ENCODE peak calls at places on chromosomes 12 and 14, in seven cellular contexts. F is HCT116, O is GM12878, P is K562, N is SK-N-SH, U is H1, B is HepG2. Q is an unnamed sample.

GRCh38 chr12:120089105-120089504 is 27.4 kb downstream of the RAB35 start:
- DNase-seq in N (no peak), U (no peak), B (no peak), P (no peak), O (no peak), F (no peak), Q (no peak)

GRCh38 chr14:102629700-102630365 is 37.4 kb downstream of the RCOR1 start:
- DNase-seq in F (no peak), B (no peak), U (no peak), N (no peak), P (no peak), O (no peak), Q (no peak)

GRCh38 chr14:50321009-50321660 is 9.0 kb downstream of the DMAC2L start:
- DNase-seq in P (peak; percentile 43), O (peak; percentile 82), U (no peak), B (peak; percentile 68), N (peak; percentile 72), F (peak; percentile 83), Q (peak; percentile 58)

GRCh38 chr14:72741836-72742681 is 151.8 kb downstream of the DPF3 start:
- DNase-seq in U (no peak), F (no peak), O (no peak), N (peak; percentile 86), P (peak; percentile 56), B (no peak), Q (no peak)

GRCh38 chr14:22630486-22630885 is 13.7 kb downstream of the OR6J1 start:
- DNase-seq in P (no peak), F (no peak), U (no peak), N (no peak), O (no peak), B (no peak), Q (no peak)

GRCh38 chr12:22321620-22322019 is 12.9 kb downstream of the ST8SIA1 start:
- DNase-seq in P (no peak), U (no peak), N (no peak), F (no peak), O (no peak), B (no peak), Q (no peak)

GRCh38 chr12:47776471-47777143 is 3.6 kb downstream of the SLC48A1 start:
- DNase-seq in B (no peak), U (no peak), O (no peak), P (no peak), N (no peak), F (no peak), Q (no peak)

GRCh38 chr12:108519558-108519957 is 4.5 kb downstream of the FICD start:
- DNase-seq in O (no peak), B (no peak), N (peak; percentile 55), U (no peak), F (no peak), P (peak; percentile 59), Q (peak; percentile 19)

GRCh38 chr14:80212025-80212402 is 710 bp upstream of the DIO2 start:
- DNase-seq in P (no peak), N (no peak), O (no peak), B (no peak), U (no peak), F (no peak), Q (peak; percentile 18)

GRCh38 chr14:103074699-103075341 is 9.2 kb upstream of the LBHD2 start:
- DNase-seq in N (peak; percentile 41), B (peak; percentile 70), O (no peak), F (no peak), U (no peak), P (peak; percentile 83), Q (no peak)

GRCh38 chr12:131108171-131108955 is 154.7 kb downstream of the ADGRD1 start:
- DNase-seq in F (no peak), B (no peak), U (no peak), N (no peak), O (no peak), P (peak; percentile 17), Q (no peak)

GRCh38 chr12:15435597-15435996 is 113.3 kb downstream of the PTPRO start:
- DNase-seq in B (no peak), P (no peak), N (no peak), F (no peak), O (no peak), U (no peak), Q (peak; percentile 41)

GRCh38 chr14:31024577-31025334 is 693 bp upstream of the AP4S1 start:
- DNase-seq in N (no peak), U (no peak), O (no peak), B (no peak), F (no peak), P (no peak), Q (no peak)

GRCh38 chr12:46148706-46149463 is 120.0 kb downstream of the SLC38A1 start:
- DNase-seq in P (no peak), B (no peak), O (no peak), F (no peak), N (no peak), U (no peak), Q (no peak)

GRCh38 chr12:50400104-50400637 is 514 bp upstream of the LARP4 start:
- DNase-seq in N (peak; percentile 49), P (no peak), B (no peak), U (no peak), O (no peak), F (no peak), Q (no peak)

GRCh38 chr12:67546718-67547117 is 101.8 kb upstream of the DYRK2 start:
- DNase-seq in N (no peak), O (no peak), U (no peak), P (no peak), B (no peak), F (no peak), Q (no peak)

GRCh38 chr12:89525824-89526770 is at the start of gene POC1B:
- DNase-seq in P (peak; percentile 80), O (peak; percentile 56), U (peak; percentile 58), N (peak; percentile 89), B (peak; percentile 82), F (peak; percentile 74), Q (peak; percentile 90)

GRCh38 chr12:52945389-52946232 is 3.3 kb upstream of the KRT18 start:
- DNase-seq in F (no peak), N (no peak), B (peak; percentile 92), O (no peak), U (peak; percentile 53), P (peak; percentile 16), Q (no peak)

GRCh38 chr14:91419044-91419397 is 1.4 kb upstream of the CCDC88C start:
- DNase-seq in U (no peak), F (no peak), O (no peak), B (no peak), P (no peak), N (no peak), Q (no peak)

GRCh38 chr12:52798003-52798670 is 2.2 kb upstream of the KRT3 start:
- DNase-seq in B (no peak), P (peak; percentile 58), O (no peak), F (no peak), N (no peak), U (no peak), Q (no peak)

GRCh38 chr12:3273409-3273853 is 196.3 kb downstream of the TSPAN9 start:
- DNase-seq in U (no peak), F (peak; percentile 7), B (no peak), P (no peak), N (no peak), O (no peak), Q (no peak)

GRCh38 chr12:92034858-92035401 is 110.7 kb downstream of the BTG1 start:
- DNase-seq in F (peak; percentile 6), N (peak; percentile 40), P (no peak), O (peak; percentile 99), U (no peak), B (peak; percentile 44), Q (peak; percentile 54)

GRCh38 chr14:99320105-99320572 is 48.1 kb upstream of the BCL11B start:
- DNase-seq in U (no peak), N (peak; percentile 84), O (peak; percentile 39), P (peak; percentile 84), B (peak; percentile 29), F (peak; percentile 21), Q (peak; percentile 83)

DNA sequence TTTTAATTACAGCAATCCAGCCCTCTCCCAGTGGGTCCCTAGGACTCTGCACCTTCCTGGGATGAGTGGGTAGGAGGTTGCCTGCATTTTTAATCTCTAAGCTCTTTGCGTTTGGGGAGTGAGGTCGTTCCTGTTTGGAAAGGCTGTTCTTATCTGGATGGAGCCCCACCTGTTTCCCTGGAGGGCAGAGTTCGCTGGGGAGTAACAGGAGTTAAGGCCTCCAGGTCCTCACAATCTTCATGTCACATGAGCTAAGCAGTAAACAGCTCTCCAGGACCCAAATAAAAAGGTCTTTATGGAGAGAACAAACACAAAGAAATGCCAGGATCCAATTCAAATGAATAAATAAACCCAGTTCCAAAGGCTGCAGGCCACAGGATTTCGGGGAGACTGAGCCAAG is 56.0 kb upstream of the RFLNA start:
- DNase-seq in P (no peak), O (no peak), U (no peak), N (no peak), B (peak; percentile 18), F (no peak), Q (no peak)
- TF ChIP-seq JUND in P (no peak), O (no peak), U (no peak), N (no peak), B (no peak), F (no peak), Q (no peak)

DNA sequence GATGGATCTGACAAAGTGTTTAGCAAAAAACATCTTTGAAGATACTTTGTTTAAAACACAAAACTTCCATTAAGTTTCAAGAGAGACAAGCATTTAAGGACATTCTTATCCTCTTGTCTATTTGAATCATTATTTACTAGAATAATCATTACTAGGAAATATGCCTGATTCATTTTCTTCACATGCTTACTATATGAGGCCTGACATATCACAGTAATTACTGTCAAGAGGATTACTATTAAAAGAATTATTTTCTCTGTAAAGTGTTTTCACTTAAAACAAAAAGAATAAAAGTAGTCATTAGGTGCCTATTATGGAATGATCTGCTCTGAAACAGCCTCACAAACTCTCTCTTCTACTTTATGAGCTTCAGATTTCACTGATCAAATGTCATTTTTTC is 402.1 kb upstream of the MGAT4C start:
- DNase-seq in B (no peak), N (no peak), P (no peak), F (no peak), O (no peak), U (no peak), Q (no peak)
- TF ChIP-seq JUND in B (no peak), N (no peak), P (no peak), F (no peak), O (no peak), U (no peak), Q (no peak)

GRCh38 chr12:97910559-97910958 is 448.0 kb downstream of the RMST start:
- DNase-seq in N (no peak), O (no peak), P (no peak), U (no peak), F (no peak), B (no peak), Q (no peak)
- TF ChIP-seq JUND in N (no peak), O (no peak), P (no peak), U (no peak), F (no peak), B (no peak), Q (no peak)

GRCh38 chr12:57476993-57477709 is 2.5 kb downstream of the ARHGAP9 start:
- DNase-seq in O (no peak), P (no peak), B (no peak), N (no peak), U (no peak), F (no peak), Q (no peak)

GRCh38 chr12:57479043-57479375 is 657 bp downstream of the ARHGAP9 start:
- DNase-seq in N (no peak), P (no peak), O (no peak), B (no peak), F (no peak), U (no peak), Q (no peak)

GRCh38 chr12:57476162-57476992 is 3.3 kb downstream of the ARHGAP9 start:
- DNase-seq in U (no peak), F (no peak), N (no peak), B (no peak), P (no peak), O (no peak), Q (no peak)

GRCh38 chr12:57479376-57480115 is at the start of gene ARHGAP9:
- DNase-seq in U (no peak), N (no peak), F (no peak), O (peak; percentile 51), P (no peak), B (no peak), Q (no peak)

GRCh38 chr12:57477710-57478681 is 1.7 kb downstream of the ARHGAP9 start:
- DNase-seq in B (no peak), P (peak; percentile 48), F (no peak), O (peak; percentile 41), N (no peak), U (no peak), Q (no peak)
- TF ChIP-seq JUND in B (no peak), P (no peak), F (no peak), O (no peak), N (no peak), U (no peak), Q (no peak)

Q was measured in T47D.